ENCODE peak calls at places on chromosomes 11 and 22, in ten cellular contexts. One of them, this sample, is unnamed.
A peak's percentile ranks its signal among the peaks of the same experiment; 100 is the strongest.

GRCh38 chr11:31827458-31828206 is 16.5 kb upstream of the PAX6 start:
- DNase-seq in hypothalamus: no peak
- DNase-seq in NCI-H1930: no peak
- DNase-seq in activated CD4-positive, alpha-beta T cell treated with anti-CD3 and anti-CD28 coated beads, Interleukin-2, amount 50 U/mL, for 1 hour: no peak
- DNase-seq in germinal center: no peak
- DNase-seq in AG08395: no peak
- DNase-seq in BJ: no peak
- DNase-seq in testis: no peak
- DNase-seq in cardiac fibroblast: no peak
- DNase-seq in GM04504: no peak
- DNase-seq in this sample: peak; percentile 43

GRCh38 chr11:122646549-122647340 is 8.8 kb upstream of the UBASH3B start:
- DNase-seq in hypothalamus: no peak
- DNase-seq in NCI-H1930: no peak
- DNase-seq in activated CD4-positive, alpha-beta T cell treated with anti-CD3 and anti-CD28 coated beads, Interleukin-2, amount 50 U/mL, for 1 hour: no peak
- DNase-seq in germinal center: no peak
- DNase-seq in AG08395: peak; percentile 70
- DNase-seq in BJ: no peak
- DNase-seq in testis: no peak
- DNase-seq in cardiac fibroblast: peak; percentile 65
- DNase-seq in GM04504: peak; percentile 55
- DNase-seq in this sample: no peak

GRCh38 chr11:3642071-3642951 is 519 bp upstream of the ART5 start:
- DNase-seq in hypothalamus: no peak
- DNase-seq in NCI-H1930: peak; percentile 72
- DNase-seq in activated CD4-positive, alpha-beta T cell treated with anti-CD3 and anti-CD28 coated beads, Interleukin-2, amount 50 U/mL, for 1 hour: peak; percentile 78
- DNase-seq in germinal center: peak; percentile 53
- DNase-seq in AG08395: peak; percentile 83
- DNase-seq in BJ: peak; percentile 39
- DNase-seq in testis: peak; percentile 80
- DNase-seq in cardiac fibroblast: peak; percentile 84
- DNase-seq in GM04504: peak; percentile 9
- DNase-seq in this sample: peak; percentile 99

GRCh38 chr11:88849368-88849767 is 216.4 kb downstream of the GRM5 start:
- DNase-seq in hypothalamus: no peak
- DNase-seq in NCI-H1930: no peak
- DNase-seq in activated CD4-positive, alpha-beta T cell treated with anti-CD3 and anti-CD28 coated beads, Interleukin-2, amount 50 U/mL, for 1 hour: no peak
- DNase-seq in germinal center: no peak
- DNase-seq in AG08395: peak; percentile 23
- DNase-seq in BJ: peak; percentile 60
- DNase-seq in testis: no peak
- DNase-seq in cardiac fibroblast: no peak
- DNase-seq in GM04504: peak; percentile 38
- DNase-seq in this sample: no peak

GRCh38 chr11:105046898-105047579 is 1.9 kb upstream of the CARD16 start:
- DNase-seq in hypothalamus: no peak
- DNase-seq in NCI-H1930: no peak
- DNase-seq in activated CD4-positive, alpha-beta T cell treated with anti-CD3 and anti-CD28 coated beads, Interleukin-2, amount 50 U/mL, for 1 hour: no peak
- DNase-seq in germinal center: no peak
- DNase-seq in AG08395: peak; percentile 96
- DNase-seq in BJ: peak; percentile 99
- DNase-seq in testis: no peak
- DNase-seq in cardiac fibroblast: peak; percentile 95
- DNase-seq in GM04504: peak; percentile 98
- DNase-seq in this sample: no peak

GRCh38 chr11:47667555-47667954 is 25.2 kb upstream of the MTCH2 start:
- DNase-seq in hypothalamus: no peak
- DNase-seq in NCI-H1930: no peak
- DNase-seq in activated CD4-positive, alpha-beta T cell treated with anti-CD3 and anti-CD28 coated beads, Interleukin-2, amount 50 U/mL, for 1 hour: no peak
- DNase-seq in germinal center: no peak
- DNase-seq in AG08395: no peak
- DNase-seq in BJ: no peak
- DNase-seq in testis: no peak
- DNase-seq in cardiac fibroblast: no peak
- DNase-seq in GM04504: no peak
- DNase-seq in this sample: no peak

GRCh38 chr11:72982286-72982685 is 159.8 kb downstream of the FCHSD2 start:
- DNase-seq in hypothalamus: no peak
- DNase-seq in NCI-H1930: no peak
- DNase-seq in activated CD4-positive, alpha-beta T cell treated with anti-CD3 and anti-CD28 coated beads, Interleukin-2, amount 50 U/mL, for 1 hour: no peak
- DNase-seq in germinal center: no peak
- DNase-seq in AG08395: no peak
- DNase-seq in BJ: no peak
- DNase-seq in testis: no peak
- DNase-seq in cardiac fibroblast: no peak
- DNase-seq in GM04504: no peak
- DNase-seq in this sample: no peak

GRCh38 chr11:4543561-4543960 is 1.4 kb upstream of the OR52M1 start:
- DNase-seq in hypothalamus: no peak
- DNase-seq in NCI-H1930: no peak
- DNase-seq in activated CD4-positive, alpha-beta T cell treated with anti-CD3 and anti-CD28 coated beads, Interleukin-2, amount 50 U/mL, for 1 hour: no peak
- DNase-seq in germinal center: no peak
- DNase-seq in AG08395: no peak
- DNase-seq in BJ: no peak
- DNase-seq in testis: no peak
- DNase-seq in cardiac fibroblast: no peak
- DNase-seq in GM04504: no peak
- DNase-seq in this sample: no peak

GRCh38 chr11:59560290-59560701 is 49.0 kb downstream of the OR4D9 start:
- DNase-seq in hypothalamus: no peak
- DNase-seq in NCI-H1930: peak; percentile 70
- DNase-seq in activated CD4-positive, alpha-beta T cell treated with anti-CD3 and anti-CD28 coated beads, Interleukin-2, amount 50 U/mL, for 1 hour: peak; percentile 71
- DNase-seq in germinal center: peak; percentile 45
- DNase-seq in AG08395: peak; percentile 35
- DNase-seq in BJ: no peak
- DNase-seq in testis: peak; percentile 81
- DNase-seq in cardiac fibroblast: peak; percentile 79
- DNase-seq in GM04504: peak; percentile 26
- DNase-seq in this sample: peak; percentile 85

GRCh38 chr11:64898541-64898940 is 18.5 kb downstream of the ATG2A start:
- DNase-seq in hypothalamus: no peak
- DNase-seq in NCI-H1930: no peak
- DNase-seq in activated CD4-positive, alpha-beta T cell treated with anti-CD3 and anti-CD28 coated beads, Interleukin-2, amount 50 U/mL, for 1 hour: no peak
- DNase-seq in germinal center: no peak
- DNase-seq in AG08395: no peak
- DNase-seq in BJ: no peak
- DNase-seq in testis: no peak
- DNase-seq in cardiac fibroblast: no peak
- DNase-seq in GM04504: no peak
- DNase-seq in this sample: peak; percentile 34

GRCh38 chr22:50059881-50060262 is 1.8 kb upstream of the TTLL8 start:
- DNase-seq in hypothalamus: no peak
- DNase-seq in NCI-H1930: no peak
- DNase-seq in activated CD4-positive, alpha-beta T cell treated with anti-CD3 and anti-CD28 coated beads, Interleukin-2, amount 50 U/mL, for 1 hour: no peak
- DNase-seq in germinal center: no peak
- DNase-seq in AG08395: no peak
- DNase-seq in BJ: no peak
- DNase-seq in testis: no peak
- DNase-seq in cardiac fibroblast: no peak
- DNase-seq in GM04504: no peak
- DNase-seq in this sample: no peak

GRCh38 chr22:35835998-35836691 is 118.5 kb downstream of the APOL5 start:
- DNase-seq in hypothalamus: peak; percentile 10
- DNase-seq in NCI-H1930: peak; percentile 10
- DNase-seq in activated CD4-positive, alpha-beta T cell treated with anti-CD3 and anti-CD28 coated beads, Interleukin-2, amount 50 U/mL, for 1 hour: no peak
- DNase-seq in germinal center: no peak
- DNase-seq in AG08395: peak; percentile 84
- DNase-seq in BJ: peak; percentile 72
- DNase-seq in testis: peak; percentile 64
- DNase-seq in cardiac fibroblast: peak; percentile 91
- DNase-seq in GM04504: peak; percentile 86
- DNase-seq in this sample: peak; percentile 50

GRCh38 chr11:132496341-132496740 is 1036.0 kb downstream of the OPCML start:
- DNase-seq in hypothalamus: no peak
- DNase-seq in NCI-H1930: no peak
- DNase-seq in activated CD4-positive, alpha-beta T cell treated with anti-CD3 and anti-CD28 coated beads, Interleukin-2, amount 50 U/mL, for 1 hour: no peak
- DNase-seq in germinal center: no peak
- DNase-seq in AG08395: no peak
- DNase-seq in BJ: no peak
- DNase-seq in testis: peak; percentile 26
- DNase-seq in cardiac fibroblast: peak; percentile 35
- DNase-seq in GM04504: no peak
- DNase-seq in this sample: no peak

GRCh38 chr22:30375312-30375849 is 11.8 kb downstream of the RNF215 start:
- DNase-seq in hypothalamus: no peak
- DNase-seq in NCI-H1930: no peak
- DNase-seq in activated CD4-positive, alpha-beta T cell treated with anti-CD3 and anti-CD28 coated beads, Interleukin-2, amount 50 U/mL, for 1 hour: no peak
- DNase-seq in germinal center: no peak
- DNase-seq in AG08395: no peak
- DNase-seq in BJ: no peak
- DNase-seq in testis: no peak
- DNase-seq in cardiac fibroblast: no peak
- DNase-seq in GM04504: no peak
- DNase-seq in this sample: no peak

GRCh38 chr11:2912498-2912897 is 16.7 kb downstream of the PHLDA2 start:
- DNase-seq in hypothalamus: no peak
- DNase-seq in NCI-H1930: no peak
- DNase-seq in activated CD4-positive, alpha-beta T cell treated with anti-CD3 and anti-CD28 coated beads, Interleukin-2, amount 50 U/mL, for 1 hour: no peak
- DNase-seq in germinal center: no peak
- DNase-seq in AG08395: peak; percentile 86
- DNase-seq in BJ: no peak
- DNase-seq in testis: no peak
- DNase-seq in cardiac fibroblast: peak; percentile 59
- DNase-seq in GM04504: no peak
- DNase-seq in this sample: peak; percentile 92

GRCh38 chr11:1839924-1840779 is 1.4 kb downstream of the TNNI2 start:
- DNase-seq in hypothalamus: no peak
- DNase-seq in NCI-H1930: no peak
- DNase-seq in activated CD4-positive, alpha-beta T cell treated with anti-CD3 and anti-CD28 coated beads, Interleukin-2, amount 50 U/mL, for 1 hour: no peak
- DNase-seq in germinal center: peak; percentile 79
- DNase-seq in AG08395: no peak
- DNase-seq in BJ: no peak
- DNase-seq in testis: peak; percentile 52
- DNase-seq in cardiac fibroblast: no peak
- DNase-seq in GM04504: no peak
- DNase-seq in this sample: no peak

GRCh38 chr11:117026593-117027330 is 71.5 kb downstream of the SIK3 start:
- DNase-seq in hypothalamus: no peak
- DNase-seq in NCI-H1930: no peak
- DNase-seq in activated CD4-positive, alpha-beta T cell treated with anti-CD3 and anti-CD28 coated beads, Interleukin-2, amount 50 U/mL, for 1 hour: no peak
- DNase-seq in germinal center: no peak
- DNase-seq in AG08395: peak; percentile 40
- DNase-seq in BJ: peak; percentile 31
- DNase-seq in testis: no peak
- DNase-seq in cardiac fibroblast: peak; percentile 65
- DNase-seq in GM04504: peak; percentile 29
- DNase-seq in this sample: no peak

GRCh38 chr11:61787928-61788491 is 4.4 kb downstream of the TMEM258 start:
- DNase-seq in hypothalamus: no peak
- DNase-seq in NCI-H1930: peak; percentile 11
- DNase-seq in activated CD4-positive, alpha-beta T cell treated with anti-CD3 and anti-CD28 coated beads, Interleukin-2, amount 50 U/mL, for 1 hour: no peak
- DNase-seq in germinal center: no peak
- DNase-seq in AG08395: no peak
- DNase-seq in BJ: no peak
- DNase-seq in testis: peak; percentile 72
- DNase-seq in cardiac fibroblast: peak; percentile 81
- DNase-seq in GM04504: no peak
- DNase-seq in this sample: peak; percentile 90

GRCh38 chr11:130448416-130449068 is at the start of gene ADAMTS15:
- DNase-seq in hypothalamus: no peak
- DNase-seq in NCI-H1930: peak; percentile 26
- DNase-seq in activated CD4-positive, alpha-beta T cell treated with anti-CD3 and anti-CD28 coated beads, Interleukin-2, amount 50 U/mL, for 1 hour: no peak
- DNase-seq in germinal center: no peak
- DNase-seq in AG08395: peak; percentile 72
- DNase-seq in BJ: no peak
- DNase-seq in testis: peak; percentile 75
- DNase-seq in cardiac fibroblast: peak; percentile 95
- DNase-seq in GM04504: no peak
- DNase-seq in this sample: peak; percentile 97

GRCh38 chr11:82719316-82719715 is 14.3 kb downstream of the FAM181B start:
- DNase-seq in hypothalamus: no peak
- DNase-seq in NCI-H1930: no peak
- DNase-seq in activated CD4-positive, alpha-beta T cell treated with anti-CD3 and anti-CD28 coated beads, Interleukin-2, amount 50 U/mL, for 1 hour: no peak
- DNase-seq in germinal center: no peak
- DNase-seq in AG08395: no peak
- DNase-seq in BJ: no peak
- DNase-seq in testis: no peak
- DNase-seq in cardiac fibroblast: no peak
- DNase-seq in GM04504: no peak
- DNase-seq in this sample: peak; percentile 23

GRCh38 chr11:6992457-6993431 is 27.4 kb downstream of the ZNF214 start:
- DNase-seq in hypothalamus: no peak
- DNase-seq in NCI-H1930: no peak
- DNase-seq in activated CD4-positive, alpha-beta T cell treated with anti-CD3 and anti-CD28 coated beads, Interleukin-2, amount 50 U/mL, for 1 hour: no peak
- DNase-seq in germinal center: no peak
- DNase-seq in AG08395: peak; percentile 46
- DNase-seq in BJ: peak; percentile 92
- DNase-seq in testis: no peak
- DNase-seq in cardiac fibroblast: peak; percentile 70
- DNase-seq in GM04504: peak; percentile 66
- DNase-seq in this sample: no peak

GRCh38 chr11:117415358-117415896 is 87.8 kb downstream of the CEP164 start:
- DNase-seq in hypothalamus: no peak
- DNase-seq in NCI-H1930: no peak
- DNase-seq in activated CD4-positive, alpha-beta T cell treated with anti-CD3 and anti-CD28 coated beads, Interleukin-2, amount 50 U/mL, for 1 hour: no peak
- DNase-seq in germinal center: no peak
- DNase-seq in AG08395: no peak
- DNase-seq in BJ: no peak
- DNase-seq in testis: no peak
- DNase-seq in cardiac fibroblast: no peak
- DNase-seq in GM04504: no peak
- DNase-seq in this sample: no peak

GRCh38 chr11:15673408-15673811 is 558.7 kb downstream of the INSC start:
- DNase-seq in hypothalamus: no peak
- DNase-seq in NCI-H1930: no peak
- DNase-seq in activated CD4-positive, alpha-beta T cell treated with anti-CD3 and anti-CD28 coated beads, Interleukin-2, amount 50 U/mL, for 1 hour: no peak
- DNase-seq in germinal center: no peak
- DNase-seq in AG08395: no peak
- DNase-seq in BJ: no peak
- DNase-seq in testis: peak; percentile 40
- DNase-seq in cardiac fibroblast: peak; percentile 41
- DNase-seq in GM04504: no peak
- DNase-seq in this sample: no peak

GRCh38 chr11:120324932-120325810 is at the start of gene TLCD5:
- DNase-seq in hypothalamus: no peak
- DNase-seq in NCI-H1930: peak; percentile 79
- DNase-seq in activated CD4-positive, alpha-beta T cell treated with anti-CD3 and anti-CD28 coated beads, Interleukin-2, amount 50 U/mL, for 1 hour: peak; percentile 28
- DNase-seq in germinal center: peak; percentile 31
- DNase-seq in AG08395: peak; percentile 66
- DNase-seq in BJ: no peak
- DNase-seq in testis: peak; percentile 69
- DNase-seq in cardiac fibroblast: peak; percentile 72
- DNase-seq in GM04504: no peak
- DNase-seq in this sample: peak; percentile 94